ENCODE peak calls at places on chromosomes 11 and 22, in four cellular contexts. S, A, X and W are unnamed samples.
A peak's percentile ranks its signal among the peaks of the same experiment; 100 is the strongest.

GRCh38 chr11:117875397-117876048 is 935 bp downstream of the FXYD6 start:
- DNase-seq in A (no peak), S (no peak), X (peak; percentile 44), W (no peak)

GRCh38 chr11:117836077-117836960 is 11.8 kb upstream of the FXYD2 start:
- DNase-seq in S (no peak), X (no peak), A (no peak), W (no peak)

GRCh38 chr11:83813296-83813695 is 527.1 kb upstream of the CCDC90B start:
- DNase-seq in X (no peak), S (no peak), A (no peak), W (no peak)

GRCh38 chr11:63427971-63428508 is 58.5 kb downstream of the SLC22A9 start:
- DNase-seq in A (no peak), S (no peak), X (no peak), W (no peak)

GRCh38 chr11:119337581-119338317 is 2.9 kb downstream of the C1QTNF5 start:
- DNase-seq in A (no peak), X (no peak), S (no peak), W (no peak)

GRCh38 chr11:15826826-15827225 is 529.5 kb downstream of the SOX6 start:
- DNase-seq in S (no peak), A (peak; percentile 64), X (no peak), W (no peak)

GRCh38 chr11:79419120-79419519 is 21.7 kb downstream of the TENM4 start:
- DNase-seq in A (no peak), S (no peak), X (no peak), W (peak; percentile 49)

GRCh38 chr11:119320593-119321524 is 3.9 kb upstream of the MCAM start:
- DNase-seq in X (peak; percentile 56), A (peak; percentile 70), S (no peak), W (peak; percentile 40)

GRCh38 chr22:38953577-38954413 is 3.6 kb upstream of the APOBEC3A start:
- DNase-seq in A (no peak), X (peak; percentile 41), S (no peak), W (peak; percentile 35)

GRCh38 chr22:37627545-37627944 is 11.9 kb upstream of the SH3BP1 start:
- DNase-seq in S (no peak), X (peak; percentile 73), A (no peak), W (no peak)

GRCh38 chr11:76769071-76769560 is 14.0 kb upstream of the TSKU start:
- DNase-seq in A (no peak), X (no peak), S (no peak), W (no peak)

DNA sequence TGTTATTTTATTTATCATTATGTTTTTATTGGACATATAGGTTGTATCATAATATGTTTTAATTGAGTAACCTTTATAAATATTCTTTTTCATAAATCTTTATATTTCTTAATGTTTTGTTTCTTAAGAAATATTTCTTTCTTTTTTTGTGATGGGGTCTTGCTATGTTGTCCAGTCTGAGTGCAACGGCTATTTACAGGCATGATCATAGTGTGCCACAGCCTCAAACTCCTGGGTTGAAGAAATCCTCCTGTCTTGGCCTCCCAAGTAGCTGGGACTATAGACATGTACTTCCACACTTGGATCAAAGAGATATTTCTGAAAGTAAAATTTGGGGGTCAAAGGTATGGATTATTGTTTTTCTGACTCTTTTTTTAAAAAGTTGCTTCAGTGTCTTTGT is 53.1 kb downstream of the EHF start:
- DNase-seq in A (no peak), X (no peak), S (no peak), W (no peak)
- H3K9me3 ChIP-seq in A (no peaks in the 10 kb centered on the region), X (no peaks in the 10 kb centered on the region), S (no peaks in the 10 kb centered on the region), W (no peaks in the 10 kb centered on the region)

DNA sequence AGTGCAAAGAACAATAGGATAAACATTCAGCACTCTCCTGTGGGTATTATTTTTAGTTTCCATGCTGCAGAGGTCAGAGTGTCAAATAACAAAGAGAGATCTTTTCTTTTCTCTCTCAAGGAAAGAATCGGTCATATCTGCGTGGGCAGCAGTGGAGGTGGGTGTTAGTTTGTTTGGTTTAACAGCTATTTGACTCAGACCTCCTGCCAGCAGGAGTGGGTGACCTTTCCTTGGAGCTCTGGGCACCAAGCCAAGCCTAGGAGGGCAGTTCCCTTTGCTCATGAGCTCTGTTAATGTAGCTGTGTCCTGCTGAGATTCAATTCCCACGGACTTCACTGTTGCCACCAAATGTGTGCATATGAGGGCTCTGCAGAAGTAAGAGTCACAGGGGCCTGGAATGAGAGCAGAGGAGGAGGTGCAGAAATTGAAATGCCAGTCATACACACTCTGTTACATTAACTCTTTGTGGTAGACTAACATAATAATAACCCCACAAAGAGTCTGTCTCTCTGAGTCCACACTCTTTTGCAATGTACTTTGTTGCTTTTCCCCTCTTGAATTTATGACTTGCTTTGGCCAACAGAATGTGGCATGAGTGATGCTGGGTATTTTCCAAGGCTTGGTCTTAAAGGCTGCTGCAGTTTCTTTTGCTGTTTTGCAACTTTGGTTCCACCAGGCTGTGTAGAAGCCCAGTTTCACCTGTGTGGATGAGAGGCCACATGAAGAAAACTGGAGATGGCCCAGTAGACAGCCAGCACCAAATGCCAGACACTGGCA is 76.0 kb upstream of the GRK3 start:
- DNase-seq in S (peak; percentile 27), X (no peak), A (peak; percentile 72), W (peak; percentile 58)
- H3K27ac ChIP-seq in S (no peak overlapping the region), X (no peak overlapping the region), A (no peak overlapping the region), W (no peak overlapping the region)

GRCh38 chr22:49048591-49048990 is 779.1 kb downstream of the BRD1 start:
- DNase-seq in X (no peak), A (no peak), S (no peak), W (no peak)
- H3K9me3 ChIP-seq in X (no peaks in the 10 kb centered on the region), A (no peaks in the 10 kb centered on the region), S (no peaks in the 10 kb centered on the region), W (no peaks in the 10 kb centered on the region)

GRCh38 chr11:10396771-10397170 is 58.3 kb upstream of the AMPD3 start:
- DNase-seq in X (no peak), A (no peak), S (no peak), W (no peak)

GRCh38 chr11:10397226-10397987 is 57.7 kb upstream of the AMPD3 start:
- DNase-seq in S (no peak), A (no peak), X (no peak), W (no peak)

GRCh38 chr11:10392680-10393079 is 62.4 kb upstream of the AMPD3 start:
- DNase-seq in A (no peak), X (no peak), S (no peak), W (no peak)

GRCh38 chr11:10394229-10395100 is 60.6 kb upstream of the AMPD3 start:
- DNase-seq in S (no peak), A (no peak), X (no peak), W (no peak)

DNA sequence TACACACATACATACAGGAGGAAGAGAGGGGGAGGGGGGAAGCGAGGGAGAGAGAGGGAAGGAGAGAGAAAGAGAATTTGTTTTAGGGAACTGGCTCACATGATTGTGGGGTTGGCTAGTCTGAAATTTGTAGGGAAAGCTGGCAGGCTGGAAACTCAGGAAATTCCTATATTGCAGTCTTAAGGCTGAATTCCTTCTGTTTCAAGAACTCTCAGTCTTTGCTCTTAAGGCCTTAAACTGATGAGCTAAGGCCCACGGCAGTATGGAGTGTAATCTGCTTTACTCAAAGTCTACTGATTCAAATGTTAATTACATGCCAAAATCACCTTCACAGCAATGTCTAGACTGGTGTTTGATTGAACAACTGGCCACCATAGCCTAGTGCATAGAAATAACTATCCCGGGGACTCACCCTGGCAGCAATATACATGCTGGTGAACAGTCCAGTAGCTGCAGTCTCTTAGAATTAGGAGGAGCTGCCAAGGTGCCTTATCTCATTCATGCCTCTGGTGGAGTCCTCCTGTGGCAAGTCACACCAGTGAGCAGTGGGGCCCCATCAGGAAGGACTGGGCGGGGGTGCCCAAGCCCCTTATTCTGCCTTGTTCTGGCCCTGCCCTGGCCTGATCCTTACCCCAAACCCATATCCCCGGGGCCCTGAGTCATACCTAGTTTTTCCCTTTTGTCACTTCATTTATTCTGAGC is 59.7 kb upstream of the AMPD3 start:
- DNase-seq in X (no peak), A (no peak), S (no peak), W (no peak)
- H3K27ac ChIP-seq in X (no peak overlapping the region), A (no peak overlapping the region), S (no peak overlapping the region), W (no peak overlapping the region)

GRCh38 chr11:3367221-3367620 is 11.7 kb downstream of the ZNF195 start:
- DNase-seq in X (no peak), A (no peak), S (no peak), W (no peak)
- H3K9me3 ChIP-seq in X (peaks cover 21% of the 10 kb centered on the region), A (peaks cover 29% of the 10 kb centered on the region), S (no peaks in the 10 kb centered on the region), W (peaks cover 2% of the 10 kb centered on the region)

GRCh38 chr11:14059491-14059890 is 97.0 kb downstream of the SPON1 start:
- DNase-seq in X (no peak), A (no peak), S (no peak), W (no peak)

GRCh38 chr11:14052198-14052597 is 89.7 kb downstream of the SPON1 start:
- DNase-seq in A (no peak), S (no peak), X (no peak), W (no peak)

GRCh38 chr11:14055936-14056335 is 93.4 kb downstream of the SPON1 start:
- DNase-seq in X (no peak), A (no peak), S (no peak), W (no peak)

GRCh38 chr11:14058061-14058460 is 95.5 kb downstream of the SPON1 start:
- DNase-seq in A (no peak), X (no peak), S (no peak), W (no peak)

GRCh38 chr11:14054708-14055107 is 92.2 kb downstream of the SPON1 start:
- DNase-seq in X (no peak), S (peak; percentile 30), A (peak; percentile 50), W (no peak)
- H3K27ac ChIP-seq in X (no peak overlapping the region), S (no peak overlapping the region), A (no peak overlapping the region), W (peak overlapping the region; percentile 43)

DNA sequence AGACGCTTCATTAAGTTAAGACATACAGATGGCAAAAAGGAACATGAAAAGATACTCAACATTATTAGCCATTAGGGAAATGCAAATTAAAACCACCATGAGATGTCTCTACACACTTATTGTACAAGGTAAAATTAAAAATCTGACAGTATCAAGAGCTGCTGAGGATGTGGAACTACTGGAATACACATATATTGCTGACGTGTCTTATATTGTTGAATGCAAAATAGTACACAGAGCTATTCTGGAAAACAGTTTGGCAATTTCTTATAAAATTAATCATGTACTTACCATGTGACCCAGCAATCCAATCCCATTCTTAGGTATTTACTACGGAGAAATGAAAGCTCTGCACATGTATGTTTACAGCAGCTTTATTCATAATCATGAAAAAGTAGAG is 742.5 kb downstream of the TBC1D22A start:
- DNase-seq in X (no peak), A (no peak), S (no peak), W (no peak)
- H3K9me3 ChIP-seq in X (peaks cover 6% of the 10 kb centered on the region), A (peaks cover 10% of the 10 kb centered on the region), S (no peaks in the 10 kb centered on the region), W (no peaks in the 10 kb centered on the region)